ENCODE peak calls at places on chromosome 1, in four cellular contexts. Q, W, V and J are unnamed samples.

GRCh38 chr1:110243581-110243980 is 33.5 kb downstream of the KCNC4 start:
- DNase-seq in Q (peak; percentile 23), W (no peak), V (no peak), J (no peak)

GRCh38 chr1:222644649-222645005 is 26.7 kb downstream of the MIA3 start:
- DNase-seq in Q (no peak), W (no peak), V (no peak), J (no peak)

GRCh38 chr1:169779970-169780369 is 14.7 kb downstream of the METTL18 start:
- DNase-seq in Q (no peak), W (no peak), V (no peak), J (no peak)

GRCh38 chr1:227742738-227743715 is 7.8 kb downstream of the SNAP47 start:
- DNase-seq in Q (no peak), W (no peak), V (no peak), J (no peak)

GRCh38 chr1:2237773-2238172 is 9.7 kb downstream of the SKI start:
- DNase-seq in Q (no peak), W (no peak), V (no peak), J (no peak)

GRCh38 chr1:49293016-49293415 is 516.3 kb upstream of the BEND5 start:
- DNase-seq in Q (no peak), W (no peak), V (no peak), J (no peak)

GRCh38 chr1:77996734-77997133 is 8.0 kb upstream of the DNAJB4 start:
- DNase-seq in Q (no peak), W (no peak), V (no peak), J (no peak)

GRCh38 chr1:67755619-67756018 is 70.6 kb downstream of the GADD45A start:
- DNase-seq in Q (no peak), W (no peak), V (peak; percentile 47), J (no peak)

GRCh38 chr1:67586596-67586995 is 98.4 kb upstream of the GADD45A start:
- DNase-seq in Q (no peak), W (no peak), V (peak; percentile 75), J (peak; percentile 45)

GRCh38 chr1:110187139-110187890 is 22.8 kb upstream of the KCNC4 start:
- DNase-seq in Q (no peak), W (no peak), V (peak; percentile 62), J (no peak)

GRCh38 chr1:109261006-109261405 is 11.7 kb downstream of the CELSR2 start:
- DNase-seq in Q (no peak), W (no peak), V (no peak), J (no peak)

GRCh38 chr1:91502882-91503184 is 2.2 kb downstream of the CDC7 start:
- DNase-seq in Q (no peak), W (no peak), V (no peak), J (no peak)
- TF ChIP-seq CTCF in Q (no peak), W (no peak), V (no peak), J (no peak)

GRCh38 chr1:117757668-117758067 is 151.8 kb downstream of the TENT5C start:
- DNase-seq in Q (no peak), W (no peak), V (peak; percentile 78), J (peak; percentile 28)

GRCh38 chr1:117754061-117754969 is 148.5 kb downstream of the TENT5C start:
- DNase-seq in Q (peak; percentile 70), W (peak; percentile 61), V (peak; percentile 46), J (peak; percentile 20)

GRCh38 chr1:117759535-117759934 is 153.7 kb downstream of the TENT5C start:
- DNase-seq in Q (no peak), W (no peak), V (no peak), J (no peak)

GRCh38 chr1:117760069-117760468 is 154.2 kb downstream of the TENT5C start:
- DNase-seq in Q (no peak), W (no peak), V (no peak), J (no peak)

DNA sequence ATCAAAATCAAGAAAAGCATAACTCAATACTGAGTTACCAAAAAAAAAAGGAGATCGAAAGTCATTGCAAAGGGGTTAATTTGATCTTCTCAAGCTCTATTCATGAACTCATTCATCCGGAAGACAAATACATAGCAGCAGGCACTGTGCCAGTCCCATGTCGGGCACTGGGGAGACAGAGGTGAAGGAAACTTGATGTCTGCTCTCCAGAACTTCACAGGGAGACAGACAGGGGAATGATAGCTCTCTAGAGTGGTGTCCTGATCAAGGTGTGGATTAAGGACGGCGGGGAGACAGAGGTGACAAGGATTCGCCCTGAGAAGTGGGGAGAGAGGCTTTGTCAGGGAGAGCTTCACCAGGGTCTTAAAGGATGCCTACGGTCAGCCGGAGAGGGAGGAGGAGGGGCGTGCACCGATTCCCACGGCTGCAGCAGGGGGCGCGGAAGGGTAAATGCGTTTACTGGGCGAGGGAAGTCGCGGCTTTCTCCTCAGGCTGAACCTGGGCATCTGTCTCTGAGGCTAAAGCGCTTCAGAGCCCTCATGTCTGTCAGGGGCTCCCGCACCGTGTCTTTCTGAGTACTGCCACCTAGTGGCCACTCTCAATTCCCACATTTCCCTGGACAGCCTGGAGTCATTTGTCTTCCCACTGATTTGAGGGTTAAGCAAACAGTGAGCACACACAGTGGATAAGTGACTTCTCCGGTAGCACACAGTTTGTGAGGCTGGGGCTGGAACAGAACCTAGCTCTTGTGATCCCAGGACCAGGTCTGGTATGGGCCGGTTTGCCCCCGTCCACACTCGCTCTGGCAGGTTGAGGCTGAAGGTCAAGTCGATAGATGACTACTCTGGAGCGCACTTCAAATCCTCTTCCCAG is 152.8 kb downstream of the TENT5C start:
- DNase-seq in Q (peak; percentile 74), W (peak; percentile 78), V (peak; percentile 76), J (peak; percentile 46)
- TF ChIP-seq CTCF in Q (peak; percentile 79), W (peak; percentile 86), V (peak; percentile 96), J (peak; percentile 86)

GRCh38 chr1:160261878-160262794 is at the start of gene DCAF8:
- DNase-seq in Q (peak; percentile 96), W (peak; percentile 94), V (peak; percentile 96), J (peak; percentile 88)
- TF ChIP-seq CTCF in Q (peak; percentile 17), W (no peak), V (no peak), J (no peak)

GRCh38 chr1:203396595-203397194 is 45.8 kb upstream of the FMOD start:
- DNase-seq in Q (no peak), W (no peak), V (no peak), J (no peak)
- TF ChIP-seq CTCF in Q (no peak), W (no peak), V (no peak), J (no peak)

DNA sequence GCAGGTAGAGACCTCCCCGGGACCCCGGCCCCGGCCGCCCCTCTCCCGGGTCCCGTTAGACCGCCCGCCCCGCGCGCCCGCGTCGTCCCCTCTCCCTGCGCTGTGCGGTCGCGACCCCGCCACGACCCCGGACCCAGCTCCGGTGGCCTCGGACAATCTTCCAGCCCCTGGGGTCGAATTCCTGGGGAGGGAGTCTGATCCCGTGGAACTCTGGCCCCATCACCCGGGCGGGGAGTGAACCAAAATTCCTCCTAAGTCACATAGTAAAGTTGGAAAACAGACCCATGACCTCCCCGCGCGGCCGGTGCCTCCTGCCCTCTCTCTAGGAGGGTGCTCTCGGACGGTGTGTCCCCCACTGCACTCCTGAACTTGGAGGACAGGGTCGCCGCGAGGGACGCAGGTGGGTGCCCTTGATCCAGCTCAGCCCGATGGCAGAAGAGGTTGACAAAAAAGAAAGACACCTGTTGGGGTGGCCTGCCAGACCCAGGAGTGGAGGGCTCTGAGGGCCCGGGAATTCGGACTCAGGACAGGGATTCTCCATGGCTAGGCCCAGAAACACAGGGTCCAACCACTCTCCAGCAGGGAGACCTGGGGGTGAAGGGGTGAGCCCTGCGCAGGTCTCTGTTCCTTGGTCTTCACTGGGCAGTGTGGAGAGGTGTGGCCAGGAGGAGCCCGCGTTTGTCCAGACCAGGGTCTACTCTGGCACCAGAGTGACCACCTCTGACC is 451 bp downstream of the ADAMTSL4 start:
- DNase-seq in Q (no peak), W (no peak), V (no peak), J (no peak)
- TF ChIP-seq CTCF in Q (no peak), W (no peak), V (no peak), J (peak; percentile 27)

GRCh38 chr1:44907909-44908308 is 64.9 kb upstream of the PTCH2 start:
- DNase-seq in Q (no peak), W (no peak), V (no peak), J (no peak)
- TF ChIP-seq CTCF in Q (no peak), W (peak; percentile 18), V (no peak), J (no peak)

GRCh38 chr1:34753163-34753562 is 1.7 kb upstream of the GJB5 start:
- DNase-seq in Q (no peak), W (no peak), V (no peak), J (no peak)
- TF ChIP-seq CTCF in Q (no peak), W (no peak), V (no peak), J (no peak)

DNA sequence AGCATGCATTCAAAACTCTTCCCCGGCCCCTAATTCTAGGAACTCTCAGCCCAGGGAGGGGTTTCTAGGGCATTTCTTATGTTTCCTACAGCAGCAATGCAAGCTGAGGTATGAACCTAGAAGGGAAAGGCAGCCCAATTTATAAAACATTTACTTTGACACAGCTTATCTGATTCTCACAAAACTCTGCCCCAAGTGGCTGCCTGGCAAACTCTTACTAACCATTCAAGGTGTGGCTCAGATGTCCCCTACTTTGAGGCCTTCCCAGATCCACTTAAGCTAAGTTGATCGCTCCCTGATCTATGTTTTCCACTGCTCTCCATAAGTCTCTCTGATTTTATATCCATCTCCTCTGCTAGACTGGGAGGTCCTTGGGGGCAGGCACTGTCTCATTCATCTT is 35.4 kb downstream of the AK2 start:
- DNase-seq in Q (no peak), W (no peak), V (no peak), J (no peak)
- TF ChIP-seq CTCF in Q (peak; percentile 35), W (peak; percentile 32), V (peak; percentile 51), J (peak; percentile 24)

DNA sequence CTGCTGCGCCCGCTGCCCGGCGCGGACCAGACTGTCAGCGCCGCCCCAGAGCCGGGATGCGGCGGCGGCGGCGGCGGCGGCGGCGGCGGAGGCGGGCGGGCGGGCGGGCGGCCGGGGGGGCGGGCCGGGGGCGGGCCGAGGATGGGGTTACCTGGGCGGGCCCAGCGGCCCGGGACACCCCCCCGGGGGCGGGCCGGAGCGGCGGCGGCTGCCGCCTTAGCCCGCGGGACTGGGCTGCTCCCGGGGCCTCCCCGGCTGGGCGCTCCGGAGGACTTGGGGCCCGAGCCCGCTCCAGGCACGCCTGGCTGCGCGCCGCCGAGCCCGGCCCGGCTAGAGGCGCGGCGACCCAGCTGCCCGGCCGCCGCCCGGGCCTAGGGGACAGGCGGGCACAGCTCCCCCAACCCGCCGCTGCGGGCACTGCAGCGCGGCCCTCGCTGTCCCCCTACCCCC is at the start of gene WNT4:
- DNase-seq in Q (peak; percentile 45), W (peak; percentile 92), V (no peak), J (no peak)
- TF ChIP-seq CTCF in Q (peak; percentile 44), W (no peak), V (peak; percentile 13), J (no peak)

GRCh38 chr1:52553372-52554266 is 727 bp upstream of the TUT4 start:
- DNase-seq in Q (peak; percentile 74), W (peak; percentile 94), V (peak; percentile 75), J (peak; percentile 45)
- TF ChIP-seq CTCF in Q (no peak), W (no peak), V (no peak), J (no peak)